ENCODE peak calls at places on chromosomes 13 and 19, in eight cellular contexts. One of them, this sample, is unnamed.
A peak's percentile ranks its signal among the peaks of the same experiment; 100 is the strongest.

GRCh38 chr13:33194820-33195692 is 90.5 kb downstream of the STARD13 start:
- DNase-seq in stomach: peak; percentile 30
- DNase-seq in GM12878: peak; percentile 99
- DNase-seq in H1: no peak
- DNase-seq in sigmoid colon: no peak
- DNase-seq in suprapubic skin: no peak
- DNase-seq in K562: no peak
- DNase-seq in SK-N-SH: peak; percentile 36
- DNase-seq in this sample: no peak

GRCh38 chr19:45716314-45717130 is 14.2 kb downstream of the FBXO46 start:
- DNase-seq in stomach: no peak
- DNase-seq in GM12878: no peak
- DNase-seq in H1: no peak
- DNase-seq in sigmoid colon: no peak
- DNase-seq in suprapubic skin: no peak
- DNase-seq in K562: peak; percentile 39
- DNase-seq in SK-N-SH: peak; percentile 57
- DNase-seq in this sample: peak; percentile 51

GRCh38 chr19:14113762-14114414 is 3.7 kb downstream of the PRKACA start:
- DNase-seq in stomach: no peak
- DNase-seq in GM12878: no peak
- DNase-seq in H1: peak; percentile 80
- DNase-seq in sigmoid colon: no peak
- DNase-seq in suprapubic skin: no peak
- DNase-seq in K562: peak; percentile 84
- DNase-seq in SK-N-SH: no peak
- DNase-seq in this sample: peak; percentile 61

GRCh38 chr19:58577581-58578429 is 4.7 kb upstream of the MZF1 start:
- DNase-seq in stomach: no peak
- DNase-seq in GM12878: no peak
- DNase-seq in H1: no peak
- DNase-seq in sigmoid colon: peak; percentile 45
- DNase-seq in suprapubic skin: peak; percentile 52
- DNase-seq in K562: no peak
- DNase-seq in SK-N-SH: no peak
- DNase-seq in this sample: no peak

GRCh38 chr13:105847532-105848295 is 687.7 kb downstream of the EFNB2 start:
- DNase-seq in stomach: no peak
- DNase-seq in GM12878: no peak
- DNase-seq in H1: no peak
- DNase-seq in sigmoid colon: no peak
- DNase-seq in suprapubic skin: no peak
- DNase-seq in K562: no peak
- DNase-seq in SK-N-SH: peak; percentile 41
- DNase-seq in this sample: no peak

GRCh38 chr13:20197361-20197834 is 4.7 kb upstream of the GJB2 start:
- DNase-seq in stomach: no peak
- DNase-seq in GM12878: no peak
- DNase-seq in H1: no peak
- DNase-seq in sigmoid colon: no peak
- DNase-seq in suprapubic skin: no peak
- DNase-seq in K562: peak; percentile 37
- DNase-seq in SK-N-SH: peak; percentile 59
- DNase-seq in this sample: no peak

GRCh38 chr19:7333198-7334118 is 15.3 kb upstream of the ARHGEF18 start:
- DNase-seq in stomach: no peak
- DNase-seq in GM12878: peak; percentile 92
- DNase-seq in H1: no peak
- DNase-seq in sigmoid colon: peak; percentile 47
- DNase-seq in suprapubic skin: no peak
- DNase-seq in K562: no peak
- DNase-seq in SK-N-SH: no peak
- DNase-seq in this sample: no peak

GRCh38 chr13:57624565-57625435 is 6.7 kb upstream of the PCDH17 start:
- DNase-seq in stomach: no peak
- DNase-seq in GM12878: no peak
- DNase-seq in H1: no peak
- DNase-seq in sigmoid colon: no peak
- DNase-seq in suprapubic skin: no peak
- DNase-seq in K562: peak; percentile 7
- DNase-seq in SK-N-SH: peak; percentile 44
- DNase-seq in this sample: peak; percentile 8

GRCh38 chr13:95492044-95492801 is 60.3 kb upstream of the CLDN10 start:
- DNase-seq in stomach: peak; percentile 38
- DNase-seq in GM12878: no peak
- DNase-seq in H1: no peak
- DNase-seq in sigmoid colon: no peak
- DNase-seq in suprapubic skin: no peak
- DNase-seq in K562: no peak
- DNase-seq in SK-N-SH: no peak
- DNase-seq in this sample: peak; percentile 90

GRCh38 chr13:29761815-29762214 is 88.6 kb downstream of the UBL3 start:
- DNase-seq in stomach: no peak
- DNase-seq in GM12878: no peak
- DNase-seq in H1: no peak
- DNase-seq in sigmoid colon: no peak
- DNase-seq in suprapubic skin: no peak
- DNase-seq in K562: no peak
- DNase-seq in SK-N-SH: no peak
- DNase-seq in this sample: no peak

GRCh38 chr13:73096173-73097117 is 37.6 kb downstream of the KLF5 start:
- DNase-seq in stomach: no peak
- DNase-seq in GM12878: no peak
- DNase-seq in H1: no peak
- DNase-seq in sigmoid colon: no peak
- DNase-seq in suprapubic skin: no peak
- DNase-seq in K562: no peak
- DNase-seq in SK-N-SH: no peak
- DNase-seq in this sample: no peak

GRCh38 chr13:29958476-29958875 is 108.1 kb upstream of the UBL3 start:
- DNase-seq in stomach: no peak
- DNase-seq in GM12878: no peak
- DNase-seq in H1: no peak
- DNase-seq in sigmoid colon: no peak
- DNase-seq in suprapubic skin: no peak
- DNase-seq in K562: no peak
- DNase-seq in SK-N-SH: no peak
- DNase-seq in this sample: no peak

GRCh38 chr19:40389404-40390083 is 437 bp downstream of the HIPK4 start:
- DNase-seq in stomach: no peak
- DNase-seq in GM12878: no peak
- DNase-seq in H1: no peak
- DNase-seq in sigmoid colon: no peak
- DNase-seq in suprapubic skin: no peak
- DNase-seq in K562: no peak
- DNase-seq in SK-N-SH: no peak
- DNase-seq in this sample: no peak

GRCh38 chr13:24187185-24187584 is 26.7 kb downstream of the SPATA13 start:
- DNase-seq in stomach: no peak
- DNase-seq in GM12878: no peak
- DNase-seq in H1: no peak
- DNase-seq in sigmoid colon: no peak
- DNase-seq in suprapubic skin: no peak
- DNase-seq in K562: no peak
- DNase-seq in SK-N-SH: no peak
- DNase-seq in this sample: no peak

GRCh38 chr19:18194554-18195238 is 1.7 kb downstream of the MPV17L2 start:
- DNase-seq in stomach: no peak
- DNase-seq in GM12878: no peak
- DNase-seq in H1: peak; percentile 76
- DNase-seq in sigmoid colon: peak; percentile 90
- DNase-seq in suprapubic skin: no peak
- DNase-seq in K562: peak; percentile 80
- DNase-seq in SK-N-SH: peak; percentile 88
- DNase-seq in this sample: peak; percentile 49

GRCh38 chr19:18768997-18769891 is 21.9 kb downstream of the COMP start:
- DNase-seq in stomach: peak; percentile 86
- DNase-seq in GM12878: no peak
- DNase-seq in H1: no peak
- DNase-seq in sigmoid colon: no peak
- DNase-seq in suprapubic skin: no peak
- DNase-seq in K562: no peak
- DNase-seq in SK-N-SH: no peak
- DNase-seq in this sample: peak; percentile 21

GRCh38 chr13:33657274-33657673 is 160.7 kb upstream of the RFC3 start:
- DNase-seq in stomach: no peak
- DNase-seq in GM12878: no peak
- DNase-seq in H1: no peak
- DNase-seq in sigmoid colon: no peak
- DNase-seq in suprapubic skin: no peak
- DNase-seq in K562: no peak
- DNase-seq in SK-N-SH: no peak
- DNase-seq in this sample: no peak

GRCh38 chr13:113647351-113648217 is 10.4 kb downstream of the ATP4B start:
- DNase-seq in stomach: peak; percentile 96
- DNase-seq in GM12878: no peak
- DNase-seq in H1: no peak
- DNase-seq in sigmoid colon: peak; percentile 95
- DNase-seq in suprapubic skin: peak; percentile 91
- DNase-seq in K562: no peak
- DNase-seq in SK-N-SH: peak; percentile 85
- DNase-seq in this sample: peak; percentile 94

DNA sequence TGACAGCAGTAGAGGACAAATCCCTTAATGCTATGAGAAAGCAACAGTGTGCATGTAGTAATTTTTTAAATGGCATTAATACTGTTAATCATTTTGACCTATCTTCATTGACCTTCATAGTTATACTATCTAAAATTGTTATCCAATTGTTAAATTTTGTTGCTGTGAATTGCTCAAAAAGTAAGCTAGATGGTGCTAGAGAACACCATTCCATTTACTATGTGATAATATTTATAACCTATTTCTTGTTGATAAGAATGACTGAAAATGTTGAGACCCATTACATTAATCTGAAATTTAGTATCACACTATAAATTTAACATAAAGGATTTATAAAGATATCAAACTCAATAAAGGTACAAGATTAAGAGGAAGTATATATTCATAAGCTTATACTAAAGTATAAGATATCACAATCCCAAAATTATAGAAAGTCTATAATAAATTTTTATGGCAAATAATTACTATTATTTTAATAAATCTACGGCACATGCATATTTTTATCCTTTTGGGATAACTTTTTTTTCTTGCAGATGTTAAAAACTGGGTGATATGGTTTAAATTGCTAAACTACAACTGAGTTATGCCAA is 1573.3 kb downstream of the PCDH9 start:
- DNase-seq in stomach: no peak
- DNase-seq in GM12878: no peak
- DNase-seq in H1: no peak
- DNase-seq in sigmoid colon: no peak
- DNase-seq in suprapubic skin: no peak
- DNase-seq in K562: no peak
- DNase-seq in SK-N-SH: no peak
- DNase-seq in this sample: no peak
- TF ChIP-seq CTCF in stomach: peak; percentile 45
- TF ChIP-seq CTCF in GM12878: no peak
- TF ChIP-seq CTCF in H1: no peak
- TF ChIP-seq CTCF in sigmoid colon: peak; percentile 16
- TF ChIP-seq CTCF in suprapubic skin: no peak
- TF ChIP-seq CTCF in K562: no peak
- TF ChIP-seq CTCF in SK-N-SH: peak; percentile 82
- TF ChIP-seq CTCF in this sample: no peak

DNA sequence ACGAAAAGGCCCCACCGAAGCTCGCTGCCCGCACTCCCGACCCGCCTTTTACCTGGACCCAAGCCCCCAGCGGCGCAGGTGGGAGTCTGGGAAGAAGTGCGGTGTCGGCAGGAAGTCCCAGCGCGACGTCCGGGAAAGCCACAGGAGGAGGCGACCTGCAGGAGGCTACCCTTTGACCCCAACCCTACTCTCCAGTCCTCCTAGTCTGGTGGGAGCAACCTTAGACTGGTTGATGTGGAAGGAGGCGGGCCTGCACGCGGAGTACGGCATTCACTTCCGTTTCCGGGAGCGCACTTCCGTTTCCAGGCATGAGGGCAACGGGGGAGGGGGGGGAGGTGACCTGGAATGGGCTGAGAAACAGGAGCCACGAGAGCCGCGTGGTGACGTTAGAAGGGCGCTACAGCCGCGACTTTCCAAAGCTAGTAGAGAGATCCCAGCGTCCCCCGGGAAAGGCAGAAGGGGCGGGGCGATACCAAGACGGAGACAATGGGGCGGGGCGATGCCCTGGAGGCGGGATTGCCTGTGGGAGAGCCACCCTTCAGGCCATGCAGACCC is 28.5 kb downstream of the ZNF266 start:
- DNase-seq in stomach: peak; percentile 32
- DNase-seq in GM12878: no peak
- DNase-seq in H1: no peak
- DNase-seq in sigmoid colon: peak; percentile 88
- DNase-seq in suprapubic skin: no peak
- DNase-seq in K562: peak; percentile 78
- DNase-seq in SK-N-SH: peak; percentile 84
- DNase-seq in this sample: peak; percentile 26
- TF ChIP-seq POLR2AphosphoS5 in stomach: no peak
- TF ChIP-seq POLR2AphosphoS5 in GM12878: no peak
- TF ChIP-seq POLR2AphosphoS5 in H1: no peak
- TF ChIP-seq POLR2AphosphoS5 in sigmoid colon: no peak
- TF ChIP-seq POLR2AphosphoS5 in suprapubic skin: no peak
- TF ChIP-seq POLR2AphosphoS5 in K562: no peak
- TF ChIP-seq POLR2AphosphoS5 in SK-N-SH: no peak
- TF ChIP-seq POLR2AphosphoS5 in this sample: no peak

DNA sequence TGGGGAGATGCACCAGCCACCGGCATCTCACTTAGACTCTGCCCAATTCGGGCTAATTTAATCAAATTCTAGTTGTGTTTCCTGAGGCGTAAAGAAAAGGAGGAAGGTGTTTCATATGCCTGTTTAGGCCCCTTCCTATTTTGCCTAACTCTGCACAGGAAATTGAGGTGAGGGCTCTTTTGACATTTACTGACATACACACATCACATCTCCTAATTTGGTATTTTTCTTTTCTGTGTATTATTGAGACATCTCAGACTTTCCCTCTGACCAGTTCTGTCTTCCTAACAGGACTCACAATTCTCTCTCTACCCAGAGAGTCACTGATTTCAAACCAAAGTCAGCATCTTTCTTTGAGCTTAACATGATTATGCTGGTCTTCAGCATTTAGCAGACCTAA is 7.9 kb downstream of the CEACAM3 start:
- DNase-seq in stomach: no peak
- DNase-seq in GM12878: no peak
- DNase-seq in H1: no peak
- DNase-seq in sigmoid colon: no peak
- DNase-seq in suprapubic skin: no peak
- DNase-seq in K562: no peak
- DNase-seq in SK-N-SH: no peak
- DNase-seq in this sample: no peak
- TF ChIP-seq EP300 in stomach: no peak
- TF ChIP-seq EP300 in GM12878: no peak
- TF ChIP-seq EP300 in H1: no peak
- TF ChIP-seq EP300 in sigmoid colon: no peak
- TF ChIP-seq EP300 in suprapubic skin: no peak
- TF ChIP-seq EP300 in K562: no peak
- TF ChIP-seq EP300 in SK-N-SH: no peak
- TF ChIP-seq EP300 in this sample: no peak

DNA sequence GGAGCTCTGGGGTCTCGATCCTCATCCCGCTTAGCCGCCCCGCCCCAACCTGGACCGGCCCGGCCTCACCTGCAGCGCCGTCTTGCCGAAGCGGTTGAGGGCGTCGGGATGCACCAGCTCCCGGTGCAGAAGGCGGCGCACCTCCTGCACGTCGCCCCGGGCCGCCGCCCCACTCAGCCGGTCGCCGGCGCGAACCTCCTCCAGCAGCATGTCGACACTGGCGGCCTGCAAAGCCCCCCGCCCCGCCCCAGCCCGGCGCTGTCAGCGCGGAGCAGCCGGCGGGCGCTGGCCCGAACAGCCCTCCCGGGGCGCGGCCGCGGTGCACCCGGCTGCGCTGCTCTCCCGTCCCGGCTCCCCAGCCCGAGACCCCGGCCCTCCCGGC is 344 bp downstream of the CDKN2D start:
- DNase-seq in stomach: peak; percentile 50
- DNase-seq in GM12878: no peak
- DNase-seq in H1: peak; percentile 86
- DNase-seq in sigmoid colon: peak; percentile 79
- DNase-seq in suprapubic skin: no peak
- DNase-seq in K562: no peak
- DNase-seq in SK-N-SH: no peak
- DNase-seq in this sample: peak; percentile 63
- TF ChIP-seq CTCF in stomach: no peak
- TF ChIP-seq CTCF in GM12878: no peak
- TF ChIP-seq CTCF in H1: no peak
- TF ChIP-seq CTCF in sigmoid colon: no peak
- TF ChIP-seq CTCF in suprapubic skin: no peak
- TF ChIP-seq CTCF in K562: no peak
- TF ChIP-seq CTCF in SK-N-SH: no peak
- TF ChIP-seq CTCF in this sample: no peak